ENCODE peak calls at places on chromosome 16, in four cellular contexts. F is bronchial epithelial cell, T is fibroblast of mammary gland, N is AG04450. K is an unnamed sample.

GRCh38 chr16:54812229-54812628 is 118.4 kb upstream of the IRX5 start:
- DNase-seq in F (peak; percentile 19), T (peak; percentile 21), N (no peak), K (peak; percentile 16)

GRCh38 chr16:3511286-3512180 is 10.7 kb downstream of the CLUAP1 start:
- DNase-seq in F (no peak), T (no peak), N (no peak), K (no peak)

GRCh38 chr16:38941-39892 is 14.2 kb downstream of the POLR3K start:
- DNase-seq in F (peak; percentile 69), T (no peak), N (no peak), K (no peak)

GRCh38 chr16:10080031-10080772 is 102.0 kb downstream of the GRIN2A start:
- DNase-seq in F (peak; percentile 44), T (peak; percentile 84), N (no peak), K (peak; percentile 43)

GRCh38 chr16:50282010-50282538 is 15.7 kb downstream of the ADCY7 start:
- DNase-seq in F (no peak), T (peak; percentile 38), N (no peak), K (peak; percentile 54)

GRCh38 chr16:12025926-12026325 is 49.4 kb downstream of the SNX29 start:
- DNase-seq in F (no peak), T (no peak), N (no peak), K (no peak)

GRCh38 chr16:17461951-17462729 is 8.6 kb downstream of the XYLT1 start:
- DNase-seq in F (no peak), T (no peak), N (no peak), K (no peak)

GRCh38 chr16:68644715-68645493 is at the start of gene CDH3:
- DNase-seq in F (peak; percentile 83), T (no peak), N (no peak), K (peak; percentile 16)

GRCh38 chr16:23274968-23275367 is 27.1 kb upstream of the SCNN1B start:
- DNase-seq in F (peak; percentile 35), T (no peak), N (no peak), K (no peak)

GRCh38 chr16:60720060-60720459 is 1316.2 kb downstream of the CDH8 start:
- DNase-seq in F (no peak), T (no peak), N (no peak), K (no peak)

GRCh38 chr16:29806641-29807425 is 504 bp downstream of the MAZ start:
- DNase-seq in F (no peak), T (peak; percentile 46), N (no peak), K (no peak)

GRCh38 chr16:47477680-47478079 is 16.5 kb downstream of the PHKB start:
- DNase-seq in F (peak; percentile 85), T (peak; percentile 61), N (no peak), K (peak; percentile 24)

GRCh38 chr16:88445583-88445960 is 7.5 kb upstream of the ZFPM1 start:
- DNase-seq in F (no peak), T (no peak), N (no peak), K (no peak)

GRCh38 chr16:88447881-88448280 is 5.2 kb upstream of the ZFPM1 start:
- DNase-seq in F (no peak), T (no peak), N (no peak), K (no peak)

GRCh38 chr16:88446736-88447135 is 6.3 kb upstream of the ZFPM1 start:
- DNase-seq in F (no peak), T (no peak), N (no peak), K (no peak)

GRCh38 chr16:88444826-88445582 is 8.1 kb upstream of the ZFPM1 start:
- DNase-seq in F (no peak), T (no peak), N (no peak), K (no peak)

DNA sequence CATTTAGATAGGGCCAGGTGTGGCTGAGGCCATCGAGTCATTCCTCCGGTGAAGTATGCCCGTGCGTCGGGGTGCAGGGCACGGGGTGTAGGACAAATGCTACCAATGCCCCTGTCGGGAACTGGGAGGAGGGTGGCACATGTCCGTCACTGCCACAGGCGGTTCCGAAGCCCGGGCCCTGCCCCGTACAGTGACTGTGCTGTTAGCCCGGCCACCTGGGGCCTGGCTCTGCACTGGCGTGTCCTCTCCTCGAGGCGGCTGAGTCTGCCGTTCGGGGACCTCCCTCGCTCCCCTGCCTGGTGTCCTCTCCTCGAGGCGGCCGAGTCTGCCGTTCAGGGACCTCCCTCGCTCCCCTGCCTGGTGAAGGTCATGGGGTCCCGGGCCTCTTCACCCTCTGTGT is 7.0 kb upstream of the ZFPM1 start:
- DNase-seq in F (no peak), T (no peak), N (no peak), K (no peak)
- TF ChIP-seq CTCF in F (no peak), T (no peak), N (no peak), K (no peak)

DNA sequence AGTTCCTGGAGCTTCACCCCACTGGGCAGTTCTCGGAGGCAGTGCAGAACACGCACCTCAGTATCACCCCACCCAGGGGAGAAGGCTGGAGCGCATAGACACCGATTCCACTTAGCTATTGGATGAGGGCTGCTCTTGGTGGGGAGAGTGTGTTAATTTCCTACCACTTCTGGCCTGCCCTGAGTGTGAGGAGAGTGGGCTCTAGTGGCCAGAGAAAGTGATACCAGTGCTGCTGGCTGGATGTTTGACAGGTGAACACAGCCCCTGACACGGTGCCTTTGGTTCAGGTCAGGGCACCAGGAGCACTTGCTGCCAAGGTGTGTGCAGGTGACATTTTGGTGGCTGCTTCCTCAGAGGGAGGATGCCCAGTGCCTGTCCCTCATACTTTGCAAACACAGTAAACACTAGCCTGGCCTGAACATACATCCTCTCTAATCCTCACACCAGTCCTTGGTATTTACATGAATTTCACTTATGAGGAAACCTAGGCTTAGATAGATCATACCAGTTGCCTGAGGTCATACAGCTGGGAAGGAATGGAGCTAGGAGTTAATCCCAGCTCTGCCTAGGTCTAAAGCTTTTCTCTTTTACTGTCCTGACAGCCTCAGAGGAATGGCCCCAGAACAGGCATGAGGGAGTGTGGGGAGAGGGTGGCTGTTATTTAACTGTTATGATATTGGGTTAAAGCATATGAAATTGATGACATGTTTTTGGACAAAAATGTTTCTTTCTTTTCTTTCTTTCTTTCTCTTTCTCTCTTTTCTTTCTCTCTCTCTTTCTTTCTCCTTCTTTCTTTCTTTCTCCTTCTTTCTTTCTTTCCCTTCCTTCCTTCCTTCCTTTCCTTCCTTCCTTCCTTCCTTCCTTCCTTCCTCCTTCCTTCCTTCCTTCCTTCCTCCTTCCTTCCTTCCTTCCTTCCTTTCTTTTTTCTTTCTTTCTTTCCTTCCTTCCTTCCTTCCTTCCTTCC is 21.0 kb upstream of the ITGAX start:
- DNase-seq in F (peak; percentile 37), T (no peak), N (no peak), K (peak; percentile 10)
- TF ChIP-seq CTCF in F (peak; percentile 60), T (peak; percentile 17), N (peak; percentile 18), K (peak; percentile 16)

DNA sequence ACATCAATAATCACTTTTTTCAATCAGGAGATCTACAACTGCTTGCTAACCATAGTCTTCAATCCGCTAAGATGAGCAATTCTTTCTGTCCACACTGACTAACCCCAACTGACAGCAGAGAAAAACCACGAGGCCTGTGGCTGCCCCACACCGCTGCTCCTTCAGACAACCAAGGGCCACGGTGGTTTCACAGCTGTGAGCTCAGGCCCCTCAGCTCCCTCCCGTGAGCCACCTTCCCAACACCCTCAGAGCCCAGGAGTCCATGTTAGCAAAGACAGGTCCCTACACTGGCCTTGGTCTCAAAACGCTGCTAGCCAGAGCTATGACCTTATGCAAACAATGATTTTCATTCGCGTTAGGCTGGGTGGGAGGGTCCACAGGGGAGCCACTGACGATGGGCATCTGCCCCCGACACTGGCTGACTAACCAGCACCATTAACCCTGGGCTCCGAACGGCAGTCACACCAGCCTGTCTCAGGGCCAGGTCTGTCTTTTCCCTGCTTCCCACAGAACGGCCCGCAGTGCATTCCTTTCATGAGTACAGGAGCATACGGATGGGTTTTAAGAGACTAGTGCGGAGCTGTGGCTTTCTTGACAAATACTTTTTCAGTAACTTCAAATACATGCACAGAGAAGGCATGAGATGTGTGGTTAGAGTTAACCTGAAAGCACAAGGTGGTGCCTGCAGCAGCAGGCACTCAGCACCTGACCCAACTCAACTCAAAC is 67.3 kb downstream of the ANKRD11 start:
- DNase-seq in F (peak; percentile 45), T (peak; percentile 80), N (no peak), K (no peak)
- TF ChIP-seq CTCF in F (no peak), T (no peak), N (no peak), K (no peak)

DNA sequence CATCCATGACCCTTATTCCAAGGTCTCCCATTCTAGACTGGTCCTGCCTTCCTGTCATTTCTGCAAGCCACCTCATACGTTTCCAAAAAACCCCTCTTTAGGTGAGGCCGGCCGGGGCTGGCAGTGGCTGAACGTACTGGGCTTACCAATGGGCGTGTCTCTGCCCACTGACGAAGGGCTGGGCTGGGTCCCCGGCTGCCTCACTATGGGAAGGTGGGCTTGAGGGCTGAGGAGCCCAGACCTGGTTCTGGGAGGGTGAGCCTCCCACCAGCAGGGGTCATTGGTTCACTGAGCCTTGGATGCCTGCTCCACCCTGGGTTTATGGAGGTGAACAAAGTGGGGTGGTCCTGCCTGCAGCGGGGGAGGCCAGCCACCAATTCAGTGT is 19.9 kb downstream of the KDM8 start:
- DNase-seq in F (no peak), T (no peak), N (no peak), K (no peak)
- TF ChIP-seq CTCF in F (no peak), T (no peak), N (no peak), K (peak; percentile 0)

DNA sequence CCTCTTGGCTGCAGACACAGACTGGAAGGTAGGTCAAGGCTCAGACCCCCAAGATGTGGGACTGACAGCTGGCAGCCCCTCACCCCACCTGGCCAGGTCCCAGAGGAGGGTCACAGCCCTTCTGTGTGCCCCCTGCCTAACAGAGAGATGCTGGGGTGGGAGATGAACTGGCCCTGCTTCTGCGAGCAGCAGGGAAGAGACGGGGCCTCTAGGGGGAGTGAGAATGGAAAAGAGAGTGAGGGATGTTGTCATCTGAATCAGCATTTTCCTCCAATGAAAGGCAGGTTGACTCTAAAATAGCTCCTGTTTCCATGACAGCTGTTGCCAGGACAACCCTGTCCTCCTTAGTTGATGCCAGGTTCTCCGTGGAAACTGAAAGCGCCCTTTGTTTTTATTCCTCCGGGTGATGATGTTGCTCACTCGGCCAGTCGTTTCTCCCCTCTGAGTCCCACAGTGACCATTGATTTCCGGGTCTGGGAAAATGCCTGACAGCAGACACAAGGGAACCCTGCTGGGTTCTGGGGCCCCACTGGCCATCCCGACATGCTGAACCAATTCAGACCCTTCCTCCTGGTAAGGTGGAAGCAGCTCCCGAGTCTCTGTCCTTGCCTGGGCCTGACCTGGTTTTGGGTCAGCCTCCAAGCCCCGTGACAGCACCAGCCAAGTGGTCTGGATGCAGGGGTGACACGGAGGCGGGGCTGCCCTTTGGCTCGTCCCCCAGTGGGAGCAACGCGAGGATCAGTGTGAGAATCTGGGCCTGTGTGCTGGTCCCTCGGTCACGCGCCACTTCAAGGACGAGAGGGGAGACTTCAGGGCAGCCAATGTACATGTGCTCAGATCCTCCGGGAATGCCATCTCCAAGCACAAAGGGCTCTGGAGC is 4.7 kb upstream of the NDRG4 start:
- DNase-seq in F (peak; percentile 85), T (peak; percentile 96), N (peak; percentile 93), K (peak; percentile 99)
- TF ChIP-seq CTCF in F (peak; percentile 52), T (peak; percentile 71), N (peak; percentile 76), K (peak; percentile 80)

GRCh38 chr16:31253642-31254045 is 6.1 kb upstream of the ITGAM start:
- DNase-seq in F (peak; percentile 7), T (peak; percentile 36), N (no peak), K (no peak)
- TF ChIP-seq CTCF in F (no peak), T (no peak), N (no peak), K (no peak)

DNA sequence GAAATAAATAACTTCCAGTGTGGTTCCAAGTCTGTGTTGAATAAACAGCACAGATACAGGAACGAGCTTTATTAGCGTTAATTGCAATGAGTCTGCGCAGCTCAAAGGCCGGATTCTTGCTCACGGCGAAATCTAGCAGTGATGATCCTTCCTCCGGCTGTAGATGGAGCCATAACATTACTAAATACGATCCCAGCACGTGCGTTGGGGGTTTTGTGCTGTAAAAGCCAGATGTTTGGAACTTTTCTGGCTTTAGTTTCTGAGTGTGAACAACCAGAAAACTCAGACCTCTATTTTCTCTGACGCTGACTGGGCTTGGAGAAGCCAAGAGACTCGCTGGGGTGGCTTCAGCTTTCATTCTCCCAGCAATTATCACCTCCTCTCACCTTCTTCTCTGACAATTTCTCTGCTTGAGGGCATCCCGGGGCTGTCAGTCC is 47.0 kb upstream of the AKTIP start:
- DNase-seq in F (peak; percentile 62), T (peak; percentile 89), N (peak; percentile 70), K (peak; percentile 89)
- TF ChIP-seq CTCF in F (peak; percentile 72), T (peak; percentile 77), N (peak; percentile 79), K (peak; percentile 81)

GRCh38 chr16:85170066-85171003 is 58.1 kb upstream of the CIBAR2 start:
- DNase-seq in F (no peak), T (no peak), N (no peak), K (no peak)
- TF ChIP-seq CTCF in F (no peak), T (no peak), N (no peak), K (no peak)

K was measured in fibroblast of pulmonary artery.